ENCODE peak calls at places on chromosomes 6 and 20, in ten cellular contexts. One of them, this sample, is unnamed.

GRCh38 chr20:4513720-4514119 is 208.0 kb upstream of the PRND start:
- DNase-seq in foreskin fibroblast: peak; percentile 89
- DNase-seq in T-cell: no peak
- DNase-seq in activated naive CD4-positive, alpha-beta T cell: no peak
- DNase-seq in GM19239: no peak
- DNase-seq in EL: peak; percentile 85
- DNase-seq in pons: no peak
- DNase-seq in skeletal muscle cell: peak; percentile 73
- DNase-seq in cardiac fibroblast: peak; percentile 90
- DNase-seq in stimulated activated CD8-positive, alpha-beta memory T cell treated with anti-CD3 and anti-CD28 coated beads, Interleukin-7, amount 100 ng/mL, for 48 hours: no peak
- DNase-seq in this sample: peak; percentile 73

GRCh38 chr6:113182370-113183141 is 674.6 kb upstream of the MARCKS start:
- DNase-seq in foreskin fibroblast: peak; percentile 80
- DNase-seq in T-cell: no peak
- DNase-seq in activated naive CD4-positive, alpha-beta T cell: no peak
- DNase-seq in GM19239: no peak
- DNase-seq in EL: peak; percentile 89
- DNase-seq in pons: peak; percentile 81
- DNase-seq in skeletal muscle cell: peak; percentile 54
- DNase-seq in cardiac fibroblast: peak; percentile 91
- DNase-seq in stimulated activated CD8-positive, alpha-beta memory T cell treated with anti-CD3 and anti-CD28 coated beads, Interleukin-7, amount 100 ng/mL, for 48 hours: no peak
- DNase-seq in this sample: peak; percentile 71

GRCh38 chr20:7765221-7765620 is 175.0 kb downstream of the HAO1 start:
- DNase-seq in foreskin fibroblast: no peak
- DNase-seq in T-cell: no peak
- DNase-seq in activated naive CD4-positive, alpha-beta T cell: no peak
- DNase-seq in GM19239: peak; percentile 0
- DNase-seq in EL: no peak
- DNase-seq in pons: no peak
- DNase-seq in skeletal muscle cell: no peak
- DNase-seq in cardiac fibroblast: no peak
- DNase-seq in stimulated activated CD8-positive, alpha-beta memory T cell treated with anti-CD3 and anti-CD28 coated beads, Interleukin-7, amount 100 ng/mL, for 48 hours: no peak
- DNase-seq in this sample: no peak

GRCh38 chr6:27977387-27977786 is 20.3 kb downstream of the OR2B6 start:
- DNase-seq in foreskin fibroblast: no peak
- DNase-seq in T-cell: no peak
- DNase-seq in activated naive CD4-positive, alpha-beta T cell: no peak
- DNase-seq in GM19239: no peak
- DNase-seq in EL: no peak
- DNase-seq in pons: no peak
- DNase-seq in skeletal muscle cell: no peak
- DNase-seq in cardiac fibroblast: no peak
- DNase-seq in stimulated activated CD8-positive, alpha-beta memory T cell treated with anti-CD3 and anti-CD28 coated beads, Interleukin-7, amount 100 ng/mL, for 48 hours: no peak
- DNase-seq in this sample: no peak

GRCh38 chr20:56964886-56965285 is 301.6 kb downstream of the BMP7 start:
- DNase-seq in foreskin fibroblast: no peak
- DNase-seq in T-cell: no peak
- DNase-seq in activated naive CD4-positive, alpha-beta T cell: no peak
- DNase-seq in GM19239: no peak
- DNase-seq in EL: no peak
- DNase-seq in pons: no peak
- DNase-seq in skeletal muscle cell: no peak
- DNase-seq in cardiac fibroblast: no peak
- DNase-seq in stimulated activated CD8-positive, alpha-beta memory T cell treated with anti-CD3 and anti-CD28 coated beads, Interleukin-7, amount 100 ng/mL, for 48 hours: no peak
- DNase-seq in this sample: no peak

GRCh38 chr20:25286917-25287316 is 39.0 kb downstream of the PYGB start:
- DNase-seq in foreskin fibroblast: no peak
- DNase-seq in T-cell: no peak
- DNase-seq in activated naive CD4-positive, alpha-beta T cell: no peak
- DNase-seq in GM19239: no peak
- DNase-seq in EL: no peak
- DNase-seq in pons: no peak
- DNase-seq in skeletal muscle cell: no peak
- DNase-seq in cardiac fibroblast: no peak
- DNase-seq in stimulated activated CD8-positive, alpha-beta memory T cell treated with anti-CD3 and anti-CD28 coated beads, Interleukin-7, amount 100 ng/mL, for 48 hours: no peak
- DNase-seq in this sample: no peak

GRCh38 chr6:84785676-84786075 is 21.3 kb upstream of the TBX18 start:
- DNase-seq in foreskin fibroblast: peak; percentile 82
- DNase-seq in T-cell: no peak
- DNase-seq in activated naive CD4-positive, alpha-beta T cell: no peak
- DNase-seq in GM19239: no peak
- DNase-seq in EL: no peak
- DNase-seq in pons: no peak
- DNase-seq in skeletal muscle cell: no peak
- DNase-seq in cardiac fibroblast: peak; percentile 62
- DNase-seq in stimulated activated CD8-positive, alpha-beta memory T cell treated with anti-CD3 and anti-CD28 coated beads, Interleukin-7, amount 100 ng/mL, for 48 hours: no peak
- DNase-seq in this sample: no peak

GRCh38 chr20:43942661-43943285 is 28.1 kb downstream of the TOX2 start:
- DNase-seq in foreskin fibroblast: peak; percentile 78
- DNase-seq in T-cell: no peak
- DNase-seq in activated naive CD4-positive, alpha-beta T cell: no peak
- DNase-seq in GM19239: peak; percentile 62
- DNase-seq in EL: peak; percentile 66
- DNase-seq in pons: no peak
- DNase-seq in skeletal muscle cell: peak; percentile 45
- DNase-seq in cardiac fibroblast: peak; percentile 79
- DNase-seq in stimulated activated CD8-positive, alpha-beta memory T cell treated with anti-CD3 and anti-CD28 coated beads, Interleukin-7, amount 100 ng/mL, for 48 hours: no peak
- DNase-seq in this sample: peak; percentile 76

GRCh38 chr6:47196113-47196512 is 113.6 kb downstream of the TNFRSF21 start:
- DNase-seq in foreskin fibroblast: no peak
- DNase-seq in T-cell: no peak
- DNase-seq in activated naive CD4-positive, alpha-beta T cell: no peak
- DNase-seq in GM19239: no peak
- DNase-seq in EL: no peak
- DNase-seq in pons: no peak
- DNase-seq in skeletal muscle cell: no peak
- DNase-seq in cardiac fibroblast: peak; percentile 8
- DNase-seq in stimulated activated CD8-positive, alpha-beta memory T cell treated with anti-CD3 and anti-CD28 coated beads, Interleukin-7, amount 100 ng/mL, for 48 hours: no peak
- DNase-seq in this sample: no peak

GRCh38 chr6:39208233-39208720 is 21.0 kb downstream of the KCNK5 start:
- DNase-seq in foreskin fibroblast: no peak
- DNase-seq in T-cell: no peak
- DNase-seq in activated naive CD4-positive, alpha-beta T cell: no peak
- DNase-seq in GM19239: no peak
- DNase-seq in EL: no peak
- DNase-seq in pons: no peak
- DNase-seq in skeletal muscle cell: no peak
- DNase-seq in cardiac fibroblast: no peak
- DNase-seq in stimulated activated CD8-positive, alpha-beta memory T cell treated with anti-CD3 and anti-CD28 coated beads, Interleukin-7, amount 100 ng/mL, for 48 hours: no peak
- DNase-seq in this sample: no peak

GRCh38 chr6:126039284-126039683 is 52.9 kb downstream of the TRMT11 start:
- DNase-seq in foreskin fibroblast: peak; percentile 44
- DNase-seq in T-cell: no peak
- DNase-seq in activated naive CD4-positive, alpha-beta T cell: no peak
- DNase-seq in GM19239: no peak
- DNase-seq in EL: peak; percentile 73
- DNase-seq in pons: no peak
- DNase-seq in skeletal muscle cell: no peak
- DNase-seq in cardiac fibroblast: peak; percentile 63
- DNase-seq in stimulated activated CD8-positive, alpha-beta memory T cell treated with anti-CD3 and anti-CD28 coated beads, Interleukin-7, amount 100 ng/mL, for 48 hours: no peak
- DNase-seq in this sample: peak; percentile 27

GRCh38 chr6:11682525-11682924 is 96.1 kb downstream of the ADTRP start:
- DNase-seq in foreskin fibroblast: peak; percentile 64
- DNase-seq in T-cell: no peak
- DNase-seq in activated naive CD4-positive, alpha-beta T cell: no peak
- DNase-seq in GM19239: no peak
- DNase-seq in EL: peak; percentile 61
- DNase-seq in pons: no peak
- DNase-seq in skeletal muscle cell: no peak
- DNase-seq in cardiac fibroblast: peak; percentile 56
- DNase-seq in stimulated activated CD8-positive, alpha-beta memory T cell treated with anti-CD3 and anti-CD28 coated beads, Interleukin-7, amount 100 ng/mL, for 48 hours: no peak
- DNase-seq in this sample: peak; percentile 15

GRCh38 chr6:123962508-123962907 is 158.8 kb downstream of the NKAIN2 start:
- DNase-seq in foreskin fibroblast: no peak
- DNase-seq in T-cell: no peak
- DNase-seq in activated naive CD4-positive, alpha-beta T cell: no peak
- DNase-seq in GM19239: no peak
- DNase-seq in EL: no peak
- DNase-seq in pons: no peak
- DNase-seq in skeletal muscle cell: no peak
- DNase-seq in cardiac fibroblast: no peak
- DNase-seq in stimulated activated CD8-positive, alpha-beta memory T cell treated with anti-CD3 and anti-CD28 coated beads, Interleukin-7, amount 100 ng/mL, for 48 hours: no peak
- DNase-seq in this sample: no peak

GRCh38 chr6:166423051-166423745 is 40.5 kb upstream of the MPC1 start:
- DNase-seq in foreskin fibroblast: no peak
- DNase-seq in T-cell: no peak
- DNase-seq in activated naive CD4-positive, alpha-beta T cell: no peak
- DNase-seq in GM19239: no peak
- DNase-seq in EL: no peak
- DNase-seq in pons: no peak
- DNase-seq in skeletal muscle cell: no peak
- DNase-seq in cardiac fibroblast: no peak
- DNase-seq in stimulated activated CD8-positive, alpha-beta memory T cell treated with anti-CD3 and anti-CD28 coated beads, Interleukin-7, amount 100 ng/mL, for 48 hours: no peak
- DNase-seq in this sample: no peak

GRCh38 chr6:120173250-120173649 is 823.7 kb upstream of the MAN1A1 start:
- DNase-seq in foreskin fibroblast: no peak
- DNase-seq in T-cell: no peak
- DNase-seq in activated naive CD4-positive, alpha-beta T cell: no peak
- DNase-seq in GM19239: no peak
- DNase-seq in EL: no peak
- DNase-seq in pons: no peak
- DNase-seq in skeletal muscle cell: no peak
- DNase-seq in cardiac fibroblast: no peak
- DNase-seq in stimulated activated CD8-positive, alpha-beta memory T cell treated with anti-CD3 and anti-CD28 coated beads, Interleukin-7, amount 100 ng/mL, for 48 hours: no peak
- DNase-seq in this sample: no peak

GRCh38 chr20:46646122-46646521 is 5.1 kb downstream of the SLC13A3 start:
- DNase-seq in foreskin fibroblast: no peak
- DNase-seq in T-cell: no peak
- DNase-seq in activated naive CD4-positive, alpha-beta T cell: no peak
- DNase-seq in GM19239: no peak
- DNase-seq in EL: no peak
- DNase-seq in pons: no peak
- DNase-seq in skeletal muscle cell: no peak
- DNase-seq in cardiac fibroblast: no peak
- DNase-seq in stimulated activated CD8-positive, alpha-beta memory T cell treated with anti-CD3 and anti-CD28 coated beads, Interleukin-7, amount 100 ng/mL, for 48 hours: no peak
- DNase-seq in this sample: no peak

GRCh38 chr20:9119776-9120175 is 50.9 kb downstream of the PLCB4 start:
- DNase-seq in foreskin fibroblast: no peak
- DNase-seq in T-cell: no peak
- DNase-seq in activated naive CD4-positive, alpha-beta T cell: no peak
- DNase-seq in GM19239: no peak
- DNase-seq in EL: peak; percentile 65
- DNase-seq in pons: peak; percentile 60
- DNase-seq in skeletal muscle cell: no peak
- DNase-seq in cardiac fibroblast: no peak
- DNase-seq in stimulated activated CD8-positive, alpha-beta memory T cell treated with anti-CD3 and anti-CD28 coated beads, Interleukin-7, amount 100 ng/mL, for 48 hours: no peak
- DNase-seq in this sample: no peak

GRCh38 chr20:22653641-22654040 is 69.3 kb upstream of the FOXA2 start:
- DNase-seq in foreskin fibroblast: no peak
- DNase-seq in T-cell: no peak
- DNase-seq in activated naive CD4-positive, alpha-beta T cell: no peak
- DNase-seq in GM19239: no peak
- DNase-seq in EL: no peak
- DNase-seq in pons: no peak
- DNase-seq in skeletal muscle cell: no peak
- DNase-seq in cardiac fibroblast: no peak
- DNase-seq in stimulated activated CD8-positive, alpha-beta memory T cell treated with anti-CD3 and anti-CD28 coated beads, Interleukin-7, amount 100 ng/mL, for 48 hours: no peak
- DNase-seq in this sample: no peak

GRCh38 chr6:163459536-163459935 is 45.0 kb downstream of the QKI start:
- DNase-seq in foreskin fibroblast: no peak
- DNase-seq in T-cell: no peak
- DNase-seq in activated naive CD4-positive, alpha-beta T cell: no peak
- DNase-seq in GM19239: no peak
- DNase-seq in EL: no peak
- DNase-seq in pons: no peak
- DNase-seq in skeletal muscle cell: no peak
- DNase-seq in cardiac fibroblast: peak; percentile 38
- DNase-seq in stimulated activated CD8-positive, alpha-beta memory T cell treated with anti-CD3 and anti-CD28 coated beads, Interleukin-7, amount 100 ng/mL, for 48 hours: no peak
- DNase-seq in this sample: peak; percentile 18

GRCh38 chr6:142878407-142878806 is 66.6 kb downstream of the HIVEP2 start:
- DNase-seq in foreskin fibroblast: peak; percentile 28
- DNase-seq in T-cell: no peak
- DNase-seq in activated naive CD4-positive, alpha-beta T cell: no peak
- DNase-seq in GM19239: no peak
- DNase-seq in EL: no peak
- DNase-seq in pons: peak; percentile 79
- DNase-seq in skeletal muscle cell: no peak
- DNase-seq in cardiac fibroblast: no peak
- DNase-seq in stimulated activated CD8-positive, alpha-beta memory T cell treated with anti-CD3 and anti-CD28 coated beads, Interleukin-7, amount 100 ng/mL, for 48 hours: no peak
- DNase-seq in this sample: no peak

GRCh38 chr20:1820137-1821074 is 74.8 kb upstream of the SIRPA start:
- DNase-seq in foreskin fibroblast: peak; percentile 81
- DNase-seq in T-cell: no peak
- DNase-seq in activated naive CD4-positive, alpha-beta T cell: no peak
- DNase-seq in GM19239: no peak
- DNase-seq in EL: peak; percentile 79
- DNase-seq in pons: no peak
- DNase-seq in skeletal muscle cell: no peak
- DNase-seq in cardiac fibroblast: peak; percentile 83
- DNase-seq in stimulated activated CD8-positive, alpha-beta memory T cell treated with anti-CD3 and anti-CD28 coated beads, Interleukin-7, amount 100 ng/mL, for 48 hours: no peak
- DNase-seq in this sample: peak; percentile 86

GRCh38 chr20:7967199-7967844 is 27.1 kb upstream of the HAO1 start:
- DNase-seq in foreskin fibroblast: peak; percentile 37
- DNase-seq in T-cell: no peak
- DNase-seq in activated naive CD4-positive, alpha-beta T cell: no peak
- DNase-seq in GM19239: no peak
- DNase-seq in EL: peak; percentile 81
- DNase-seq in pons: no peak
- DNase-seq in skeletal muscle cell: no peak
- DNase-seq in cardiac fibroblast: peak; percentile 61
- DNase-seq in stimulated activated CD8-positive, alpha-beta memory T cell treated with anti-CD3 and anti-CD28 coated beads, Interleukin-7, amount 100 ng/mL, for 48 hours: no peak
- DNase-seq in this sample: peak; percentile 3

GRCh38 chr20:59598625-59599310 is 5.6 kb upstream of the PHACTR3 start:
- DNase-seq in foreskin fibroblast: peak; percentile 10
- DNase-seq in T-cell: no peak
- DNase-seq in activated naive CD4-positive, alpha-beta T cell: no peak
- DNase-seq in GM19239: peak; percentile 78
- DNase-seq in EL: peak; percentile 21
- DNase-seq in pons: peak; percentile 69
- DNase-seq in skeletal muscle cell: no peak
- DNase-seq in cardiac fibroblast: peak; percentile 4
- DNase-seq in stimulated activated CD8-positive, alpha-beta memory T cell treated with anti-CD3 and anti-CD28 coated beads, Interleukin-7, amount 100 ng/mL, for 48 hours: no peak
- DNase-seq in this sample: no peak

GRCh38 chr6:144008501-144009245 is 614 bp upstream of the PLAGL1 start:
- DNase-seq in foreskin fibroblast: peak; percentile 31
- DNase-seq in T-cell: no peak
- DNase-seq in activated naive CD4-positive, alpha-beta T cell: no peak
- DNase-seq in GM19239: no peak
- DNase-seq in EL: peak; percentile 3
- DNase-seq in pons: no peak
- DNase-seq in skeletal muscle cell: no peak
- DNase-seq in cardiac fibroblast: no peak
- DNase-seq in stimulated activated CD8-positive, alpha-beta memory T cell treated with anti-CD3 and anti-CD28 coated beads, Interleukin-7, amount 100 ng/mL, for 48 hours: no peak
- DNase-seq in this sample: no peak

GRCh38 chr20:50085481-50086365 is 27.2 kb downstream of the UBE2V1 start:
- DNase-seq in foreskin fibroblast: peak; percentile 77
- DNase-seq in T-cell: peak; percentile 37
- DNase-seq in activated naive CD4-positive, alpha-beta T cell: no peak
- DNase-seq in GM19239: peak; percentile 55
- DNase-seq in EL: peak; percentile 72
- DNase-seq in pons: peak; percentile 86
- DNase-seq in skeletal muscle cell: no peak
- DNase-seq in cardiac fibroblast: peak; percentile 75
- DNase-seq in stimulated activated CD8-positive, alpha-beta memory T cell treated with anti-CD3 and anti-CD28 coated beads, Interleukin-7, amount 100 ng/mL, for 48 hours: no peak
- DNase-seq in this sample: peak; percentile 58

GRCh38 chr6:83708970-83709747 is at the start of gene SNAP91:
- DNase-seq in foreskin fibroblast: peak; percentile 31
- DNase-seq in T-cell: no peak
- DNase-seq in activated naive CD4-positive, alpha-beta T cell: no peak
- DNase-seq in GM19239: no peak
- DNase-seq in EL: peak; percentile 3
- DNase-seq in pons: peak; percentile 28
- DNase-seq in skeletal muscle cell: no peak
- DNase-seq in cardiac fibroblast: no peak
- DNase-seq in stimulated activated CD8-positive, alpha-beta memory T cell treated with anti-CD3 and anti-CD28 coated beads, Interleukin-7, amount 100 ng/mL, for 48 hours: no peak
- DNase-seq in this sample: no peak

GRCh38 chr6:117440558-117441525 is 15.1 kb upstream of the ROS1 start:
- DNase-seq in foreskin fibroblast: peak; percentile 97
- DNase-seq in T-cell: no peak
- DNase-seq in activated naive CD4-positive, alpha-beta T cell: no peak
- DNase-seq in GM19239: no peak
- DNase-seq in EL: peak; percentile 99
- DNase-seq in pons: no peak
- DNase-seq in skeletal muscle cell: peak; percentile 98
- DNase-seq in cardiac fibroblast: peak; percentile 98
- DNase-seq in stimulated activated CD8-positive, alpha-beta memory T cell treated with anti-CD3 and anti-CD28 coated beads, Interleukin-7, amount 100 ng/mL, for 48 hours: no peak
- DNase-seq in this sample: peak; percentile 99

GRCh38 chr6:160133441-160134336 is 12.1 kb downstream of the SLC22A1 start:
- DNase-seq in foreskin fibroblast: no peak
- DNase-seq in T-cell: no peak
- DNase-seq in activated naive CD4-positive, alpha-beta T cell: no peak
- DNase-seq in GM19239: no peak
- DNase-seq in EL: no peak
- DNase-seq in pons: no peak
- DNase-seq in skeletal muscle cell: no peak
- DNase-seq in cardiac fibroblast: no peak
- DNase-seq in stimulated activated CD8-positive, alpha-beta memory T cell treated with anti-CD3 and anti-CD28 coated beads, Interleukin-7, amount 100 ng/mL, for 48 hours: no peak
- DNase-seq in this sample: no peak

This sample was measured in fibroblast of lung.